ENCODE peak calls at places on chromosome 6, in seven cellular contexts. H, P, V, O, M, T and Y are unnamed samples.

GRCh38 chr6:53579338-53579737 is 34.4 kb upstream of the GCLC start:
- DNase-seq in T (no peak), P (no peak), M (no peak), H (no peak), O (no peak), V (no peak), Y (no peak)

GRCh38 chr6:45896783-45897441 is 118.7 kb downstream of the CLIC5 start:
- DNase-seq in O (peak), H (no peak), V (no peak), M (no peak), P (peak), T (no peak), Y (no peak)

GRCh38 chr6:113120577-113121285 is 736.4 kb upstream of the MARCKS start:
- DNase-seq in V (no peak), P (peak), M (no peak), T (peak), H (peak), O (peak), Y (peak)

GRCh38 chr6:80517525-80517924 is 411.1 kb downstream of the BCKDHB start:
- DNase-seq in P (no peak), M (no peak), O (no peak), T (no peak), H (no peak), V (no peak), Y (no peak)

GRCh38 chr6:106145741-106146227 is 59.6 kb downstream of the PRDM1 start:
- DNase-seq in H (no peak), P (no peak), T (no peak), O (peak), M (no peak), V (no peak), Y (no peak)

GRCh38 chr6:87684895-87685654 is 17.0 kb downstream of the AKIRIN2 start:
- DNase-seq in H (no peak), O (no peak), M (no peak), V (no peak), T (no peak), P (no peak), Y (no peak)

GRCh38 chr6:125586605-125587004 is 162.8 kb upstream of the HEY2 start:
- DNase-seq in P (no peak), V (no peak), T (no peak), M (no peak), H (no peak), O (no peak), Y (no peak)

GRCh38 chr6:69494595-69494994 is 302.2 kb downstream of the LMBRD1 start:
- DNase-seq in M (no peak), T (no peak), P (no peak), V (no peak), O (no peak), H (no peak), Y (no peak)

GRCh38 chr6:83378621-83379388 is 52.0 kb downstream of the ME1 start:
- DNase-seq in V (no peak), O (peak), H (no peak), P (peak), T (no peak), M (no peak), Y (peak)

GRCh38 chr6:151647871-151648639 is 154.2 kb downstream of the CCDC170 start:
- DNase-seq in T (no peak), O (no peak), P (peak), V (no peak), M (no peak), H (no peak), Y (no peak)

GRCh38 chr6:45930419-45931059 is 85.1 kb downstream of the CLIC5 start:
- DNase-seq in O (peak), H (peak), P (peak), M (peak), V (no peak), T (peak), Y (no peak)

GRCh38 chr6:114581293-114581692 is 238.5 kb upstream of the HS3ST5 start:
- DNase-seq in M (no peak), H (no peak), V (no peak), O (no peak), P (no peak), T (no peak), Y (no peak)

GRCh38 chr6:56381852-56382251 is 134.5 kb upstream of the COL21A1 start:
- DNase-seq in T (no peak), H (no peak), V (no peak), O (peak), M (no peak), P (no peak), Y (no peak)

GRCh38 chr6:43709654-43710303 is 22.2 kb upstream of the MRPS18A start:
- DNase-seq in H (no peak), T (no peak), P (peak), O (peak), V (no peak), M (no peak), Y (no peak)

GRCh38 chr6:73564578-73565345 is 43.9 kb upstream of the EEF1A1 start:
- DNase-seq in M (no peak), O (no peak), P (no peak), T (no peak), H (no peak), V (no peak), Y (no peak)

GRCh38 chr6:139625998-139626975 is 251.8 kb upstream of the CITED2 start:
- DNase-seq in T (no peak), P (peak), H (no peak), V (no peak), O (peak), M (no peak), Y (no peak)

GRCh38 chr6:142925575-142926110 is 19.3 kb downstream of the HIVEP2 start:
- DNase-seq in T (no peak), H (no peak), P (peak), O (peak), V (no peak), M (no peak), Y (no peak)
- H3K27ac ChIP-seq in T (no peak), H (no peak), P (no peak), O (no peak), V (no peak), M (no peak), Y (peak)

GRCh38 chr6:89413006-89413400 is 930 bp upstream of the RRAGD start:
- DNase-seq in T (no peak), O (no peak), P (no peak), V (no peak), H (peak), M (no peak), Y (no peak)
- H3K4me3 ChIP-seq in T (no peak), O (no peak), P (peak), V (peak), H (peak), M (peak), Y (no peak)

DNA sequence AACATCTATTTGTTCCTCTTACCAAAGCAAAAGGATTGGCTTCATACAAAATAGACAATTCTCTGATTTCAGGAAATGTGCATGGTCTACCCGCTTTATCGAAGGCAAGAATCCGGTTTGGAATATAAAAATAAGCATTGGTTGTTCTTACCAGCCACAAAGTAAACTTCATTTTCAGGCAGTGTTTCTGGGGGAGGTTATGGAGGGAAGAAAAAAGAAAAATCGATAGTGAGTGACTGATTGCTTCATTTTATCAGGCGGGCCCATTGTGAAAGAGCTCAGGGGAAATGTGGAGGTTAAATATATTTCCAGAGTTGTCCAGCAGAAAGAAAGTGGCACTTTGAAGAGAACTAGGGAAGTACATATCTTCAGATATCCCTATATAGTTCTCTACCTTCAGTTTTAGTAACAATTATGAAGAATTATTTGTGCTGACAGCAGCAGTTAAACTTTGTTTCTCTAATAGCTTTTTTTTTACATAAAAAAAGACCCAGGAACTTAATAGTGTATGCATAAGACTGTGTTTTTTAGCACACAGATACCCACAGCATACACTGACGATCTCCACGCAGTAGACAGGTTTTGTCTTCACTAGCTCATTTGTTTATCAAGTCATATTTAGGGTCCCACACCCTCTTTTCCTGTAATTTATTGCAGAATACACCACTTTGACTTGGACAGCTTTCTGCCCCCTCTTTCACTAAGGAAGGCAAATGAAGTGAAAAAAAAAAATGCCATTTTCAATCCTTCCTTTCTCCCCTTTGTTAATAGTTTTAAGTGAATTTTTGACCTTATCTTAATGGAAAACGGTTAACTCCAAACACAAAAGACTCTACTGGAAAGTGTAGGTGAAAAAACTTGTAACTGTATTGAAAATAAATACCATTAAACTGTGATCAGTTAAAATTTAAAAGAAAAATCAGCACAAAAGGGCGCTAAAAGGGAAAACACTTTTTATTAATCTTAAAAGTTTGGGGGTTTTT is 2.9 kb downstream of the POU3F2 start:
- DNase-seq in O (peak), H (no peak), M (no peak), P (no peak), V (no peak), T (no peak), Y (no peak)
- H3K27ac ChIP-seq in O (no peak), H (no peak), M (no peak), P (no peak), V (no peak), T (no peak), Y (no peak)

DNA sequence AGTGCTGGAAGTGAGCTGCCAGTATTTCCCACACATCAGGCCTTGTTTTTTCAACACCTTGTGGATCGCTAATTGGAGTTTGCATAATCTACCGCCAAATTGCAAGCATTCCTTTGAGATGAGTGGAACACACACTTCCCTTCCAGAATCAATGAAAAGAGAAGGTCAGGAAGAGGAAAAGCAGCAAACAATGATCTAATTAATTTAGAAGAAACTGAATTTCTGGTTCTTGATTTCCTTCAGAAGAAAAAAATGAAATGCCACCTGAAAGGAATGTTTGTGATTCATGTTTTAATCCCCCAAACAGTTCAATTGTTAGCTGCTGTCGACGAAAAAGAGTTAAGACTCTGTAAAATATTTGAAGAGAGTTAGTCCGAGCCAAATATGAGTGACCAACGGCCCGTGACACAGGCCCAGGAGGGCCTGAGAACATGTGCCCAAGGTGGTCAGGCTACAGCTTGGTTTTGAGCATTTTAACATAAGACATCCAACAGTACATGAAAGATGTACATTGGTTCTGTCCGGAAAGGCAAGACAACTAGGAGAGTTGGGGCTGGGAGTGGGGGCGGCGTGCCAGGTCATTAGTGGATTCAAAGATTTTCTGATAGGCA is 182.3 kb downstream of the MTFR2 start:
- DNase-seq in M (no peak), O (peak), T (no peak), P (peak), H (peak), V (no peak), Y (peak)
- H3K4me3 ChIP-seq in M (no peak), O (no peak), T (no peak), P (no peak), H (no peak), V (no peak), Y (no peak)

DNA sequence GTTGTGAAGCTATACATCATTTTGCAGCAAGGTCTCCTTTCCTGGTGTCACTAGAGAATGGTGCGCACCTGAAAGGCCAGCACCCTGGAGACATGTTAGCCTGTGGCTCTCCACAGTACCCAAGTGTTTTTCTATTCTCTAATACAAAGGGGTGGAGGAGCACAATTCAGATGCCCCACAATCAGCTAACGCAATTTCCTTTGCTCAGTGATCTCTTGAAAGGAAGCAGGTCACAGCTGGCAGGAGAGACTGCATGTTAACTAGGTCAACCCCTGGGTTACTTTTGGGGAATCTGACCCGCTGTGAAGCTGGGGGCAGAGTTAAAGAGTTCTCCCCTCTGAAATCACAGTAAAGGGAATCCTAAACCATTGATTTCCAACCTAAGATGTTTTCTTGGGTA is 92.5 kb downstream of the B3GAT2 start:
- DNase-seq in O (no peak), T (no peak), P (no peak), H (no peak), V (no peak), M (no peak), Y (no peak)
- H3K27ac ChIP-seq in O (no peak), T (no peak), P (no peak), H (no peak), V (no peak), M (no peak), Y (no peak)

GRCh38 chr6:158230967-158231550 is 62.9 kb downstream of the GTF2H5 start:
- DNase-seq in T (no peak), M (no peak), P (no peak), V (no peak), H (no peak), O (no peak), Y (no peak)
- H3K4me3 ChIP-seq in T (peak), M (peak), P (peak), V (peak), H (peak), O (peak), Y (peak)

DNA sequence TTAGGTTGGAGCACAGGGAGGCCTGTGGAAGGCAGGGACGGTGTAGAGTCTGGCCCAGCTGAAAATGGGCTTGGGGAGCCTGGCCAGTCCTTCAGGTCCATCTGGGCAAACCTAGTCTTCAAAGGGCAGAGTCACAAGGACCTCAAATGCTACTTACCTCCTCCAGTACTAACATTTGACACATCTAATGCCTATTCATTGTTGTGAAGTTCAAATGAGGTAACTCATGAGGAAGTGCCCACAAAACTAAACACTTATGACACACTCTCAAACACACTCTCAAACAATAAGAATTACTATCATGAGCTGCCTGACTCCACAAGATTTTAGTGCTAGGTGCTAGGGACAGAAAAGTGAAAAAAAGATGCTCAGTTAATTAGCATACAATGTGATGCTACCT is 27.1 kb downstream of the DAAM2 start:
- DNase-seq in V (no peak), T (no peak), O (peak), P (no peak), M (no peak), H (no peak), Y (no peak)
- H3K27ac ChIP-seq in V (peak), T (peak), O (peak), P (no peak), M (no peak), H (no peak), Y (no peak)

GRCh38 chr6:1890987-1891386 is 281.3 kb downstream of the FOXC1 start:
- DNase-seq in V (no peak), P (no peak), M (no peak), T (no peak), O (no peak), H (no peak), Y (no peak)
- H3K4me3 ChIP-seq in V (no peak), P (no peak), M (no peak), T (no peak), O (no peak), H (no peak), Y (no peak)